ENCODE peak calls at places on chromosomes 1 and 21, in seven cellular contexts. J, N, P, S, X, D and C are unnamed samples.

GRCh38 chr1:208497866-208498541 is 253.8 kb upstream of the PLXNA2 start:
- DNase-seq in J (no peak), N (no peak), P (no peak), S (no peak), X (no peak), D (no peak), C (no peak)

GRCh38 chr1:112762541-112763141 is 47.5 kb upstream of the PPM1J start:
- DNase-seq in J (no peak), N (no peak), P (peak; percentile 71), S (no peak), X (no peak), D (no peak), C (peak; percentile 73)

GRCh38 chr1:232489256-232489655 is 140.7 kb downstream of the SIPA1L2 start:
- DNase-seq in J (no peak), N (no peak), P (no peak), S (no peak), X (no peak), D (no peak), C (no peak)

GRCh38 chr21:14548751-14549150 is 2.6 kb upstream of the SAMSN1 start:
- DNase-seq in J (no peak), N (peak; percentile 92), P (no peak), S (no peak), X (no peak), D (no peak), C (no peak)

GRCh38 chr1:62774971-62775578 is 8.9 kb upstream of the ATG4C start:
- DNase-seq in J (peak; percentile 17), N (peak; percentile 11), P (no peak), S (no peak), X (no peak), D (no peak), C (no peak)

GRCh38 chr1:50368179-50369007 is 54.9 kb downstream of the DMRTA2 start:
- DNase-seq in J (peak; percentile 69), N (peak; percentile 40), P (no peak), S (peak; percentile 13), X (no peak), D (peak; percentile 2), C (no peak)

GRCh38 chr1:41540886-41541591 is 56.6 kb upstream of the EDN2 start:
- DNase-seq in J (peak; percentile 77), N (peak; percentile 59), P (peak; percentile 67), S (no peak), X (no peak), D (no peak), C (no peak)

GRCh38 chr21:45415188-45415942 is 10.4 kb downstream of the COL18A1 start:
- DNase-seq in J (no peak), N (no peak), P (no peak), S (no peak), X (peak; percentile 31), D (no peak), C (no peak)

GRCh38 chr1:34460193-34460592 is 283.5 kb downstream of the C1orf94 start:
- DNase-seq in J (peak; percentile 48), N (peak; percentile 2), P (no peak), S (peak; percentile 10), X (no peak), D (no peak), C (no peak)

GRCh38 chr1:34946211-34946610 is 16.8 kb upstream of the DLGAP3 start:
- DNase-seq in J (no peak), N (no peak), P (no peak), S (no peak), X (no peak), D (no peak), C (no peak)

GRCh38 chr1:227445746-227446145 is 117.6 kb upstream of the ZNF678 start:
- DNase-seq in J (no peak), N (no peak), P (no peak), S (no peak), X (no peak), D (no peak), C (no peak)

GRCh38 chr1:76640092-76640491 is 227.2 kb upstream of the ST6GALNAC5 start:
- DNase-seq in J (no peak), N (peak; percentile 35), P (no peak), S (no peak), X (no peak), D (no peak), C (peak; percentile 24)

GRCh38 chr1:113940365-113941244 is 11.5 kb downstream of the HIPK1 start:
- DNase-seq in J (no peak), N (no peak), P (no peak), S (no peak), X (peak; percentile 53), D (no peak), C (no peak)

GRCh38 chr21:45876381-45877159 is 105.0 kb upstream of the COL6A1 start:
- DNase-seq in J (no peak), N (no peak), P (peak; percentile 51), S (no peak), X (peak; percentile 43), D (no peak), C (peak; percentile 18)

GRCh38 chr21:31887596-31887920 is 14.7 kb downstream of the HUNK start:
- DNase-seq in J (peak; percentile 47), N (no peak), P (no peak), S (no peak), X (peak; percentile 61), D (no peak), C (no peak)

GRCh38 chr21:31892686-31893085 is 19.9 kb downstream of the HUNK start:
- DNase-seq in J (no peak), N (no peak), P (no peak), S (no peak), X (no peak), D (no peak), C (no peak)

GRCh38 chr21:31885146-31885545 is 12.3 kb downstream of the HUNK start:
- DNase-seq in J (no peak), N (no peak), P (no peak), S (no peak), X (no peak), D (no peak), C (no peak)

GRCh38 chr21:31886896-31887595 is 14.2 kb downstream of the HUNK start:
- DNase-seq in J (no peak), N (no peak), P (no peak), S (no peak), X (no peak), D (no peak), C (no peak)

DNA sequence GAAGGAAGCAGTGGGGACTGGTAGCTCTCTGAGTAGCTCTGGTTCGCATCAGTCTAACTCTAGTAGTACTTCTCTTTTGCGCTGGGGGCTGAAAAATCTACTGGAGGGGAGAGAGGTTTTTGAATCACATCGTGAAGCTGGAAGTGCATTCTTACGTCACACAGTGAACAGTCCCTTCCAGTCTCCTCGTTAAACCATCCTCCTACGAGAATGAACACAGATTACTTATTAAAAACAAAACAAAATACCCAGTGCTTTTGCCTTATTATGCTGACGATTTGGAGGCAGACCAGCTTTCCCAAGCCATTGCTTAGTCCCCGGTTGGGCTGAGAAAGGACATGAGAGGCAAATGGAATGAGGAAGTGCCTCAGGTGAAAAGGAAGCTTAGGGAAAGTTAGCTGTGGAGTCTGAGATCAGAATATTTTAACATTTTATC is 16.1 kb downstream of the HUNK start:
- DNase-seq in J (no peak), N (no peak), P (no peak), S (no peak), X (no peak), D (no peak), C (no peak)
- H3K4me3 ChIP-seq in J (no peak overlapping the region), N (no peak overlapping the region), P (no peak overlapping the region), S (peak overlapping the region; percentile 3), X (no peak overlapping the region), D (no peak overlapping the region), C (no peak overlapping the region)

DNA sequence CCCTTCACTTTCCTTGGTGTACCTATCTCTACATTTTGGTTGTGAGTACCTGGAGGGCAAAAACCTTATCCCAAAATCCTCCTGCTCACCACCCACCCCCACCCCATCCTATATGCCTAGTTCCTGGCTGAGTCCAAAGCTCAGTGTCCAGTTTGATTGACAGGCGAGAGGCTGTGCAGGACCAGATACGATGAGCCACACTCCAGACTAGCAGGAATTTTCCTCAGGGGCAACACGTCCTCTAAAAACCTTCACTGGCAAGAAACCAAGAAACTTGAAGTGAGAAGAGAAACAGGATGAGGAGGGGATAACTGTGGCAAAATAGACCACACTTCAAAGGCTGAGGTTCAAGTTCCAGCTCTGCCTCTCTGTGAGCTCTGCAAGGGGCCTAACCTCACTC is 1.1 kb upstream of the SLAMF8 start:
- DNase-seq in J (no peak), N (no peak), P (no peak), S (no peak), X (no peak), D (peak; percentile 8), C (no peak)
- H3K4me3 ChIP-seq in J (no peak overlapping the region), N (no peak overlapping the region), P (no peak overlapping the region), S (no peak overlapping the region), X (no peak overlapping the region), D (no peak overlapping the region), C (no peak overlapping the region)

GRCh38 chr1:10389271-10389973 is 9.4 kb upstream of the PGD start:
- DNase-seq in J (no peak), N (no peak), P (no peak), S (no peak), X (no peak), D (no peak), C (no peak)

GRCh38 chr1:10387611-10388386 is 11.1 kb upstream of the PGD start:
- DNase-seq in J (peak; percentile 35), N (peak; percentile 66), P (no peak), S (no peak), X (peak; percentile 58), D (peak; percentile 28), C (peak; percentile 67)

GRCh38 chr1:10386761-10387482 is 11.9 kb upstream of the PGD start:
- DNase-seq in J (no peak), N (no peak), P (no peak), S (no peak), X (no peak), D (no peak), C (no peak)

GRCh38 chr1:10384219-10384618 is 14.6 kb upstream of the PGD start:
- DNase-seq in J (no peak), N (no peak), P (no peak), S (no peak), X (no peak), D (no peak), C (no peak)

GRCh38 chr1:10388387-10388715 is 10.5 kb upstream of the PGD start:
- DNase-seq in J (no peak), N (no peak), P (no peak), S (no peak), X (no peak), D (no peak), C (no peak)
- H3K4me3 ChIP-seq in J (no peak overlapping the region), N (no peak overlapping the region), P (no peak overlapping the region), S (no peak overlapping the region), X (peak overlapping the region; percentile 45), D (no peak overlapping the region), C (no peak overlapping the region)

DNA sequence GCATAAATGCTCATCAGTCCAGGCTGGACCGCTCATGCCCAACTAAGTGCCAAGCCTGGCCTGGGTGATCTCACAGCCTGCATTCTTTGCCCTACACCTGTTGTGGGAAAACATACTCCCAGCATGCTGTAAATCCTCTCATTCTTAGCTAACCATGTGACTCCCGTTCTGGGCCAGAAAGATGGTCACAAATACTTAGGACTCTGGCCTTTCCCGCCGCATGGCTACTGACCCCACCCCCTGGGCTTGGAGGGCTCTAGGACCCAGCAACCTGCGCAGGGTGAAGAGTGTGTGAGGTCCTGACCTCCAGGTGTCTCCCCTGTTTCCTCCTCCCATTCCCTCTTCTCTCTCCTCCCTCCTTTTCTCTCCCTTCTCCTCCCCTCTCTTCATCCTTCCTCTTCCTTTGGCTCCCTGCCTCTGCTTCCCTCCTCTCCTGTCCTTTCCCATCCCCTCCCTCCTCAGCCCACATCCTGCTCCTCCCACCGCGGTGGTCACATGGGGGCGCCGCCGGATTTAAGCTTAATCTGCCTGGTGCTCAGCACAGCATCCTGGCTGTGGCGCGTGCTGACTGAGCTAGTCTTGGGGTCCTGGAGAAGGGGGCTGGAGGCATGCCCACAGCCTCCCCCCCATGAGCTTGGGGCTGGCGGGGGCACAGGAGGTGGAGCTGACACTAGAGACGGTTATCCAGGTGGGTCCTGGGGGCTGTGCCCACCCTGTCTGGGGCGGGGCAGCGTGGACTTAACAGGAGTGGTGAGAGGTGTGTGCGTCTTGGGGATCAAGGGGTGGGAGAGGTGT is at the start of gene CROCC:
- DNase-seq in J (no peak), N (peak; percentile 37), P (peak; percentile 64), S (no peak), X (peak; percentile 68), D (no peak), C (no peak)
- H3K4me3 ChIP-seq in J (no peak within 1 kb of the TSS), N (no peak within 1 kb of the TSS), P (no peak within 1 kb of the TSS), S (no peak within 1 kb of the TSS), X (no peak within 1 kb of the TSS), D (no peak within 1 kb of the TSS), C (peak within 1 kb of the TSS; percentile 27)